ENCODE peak calls at places on chromosomes 1 and 21, in eight cellular contexts. Q, E, D, Y, A, Z, W and F are unnamed samples.

GRCh38 chr1:232445361-232446106 is 184.4 kb downstream of the SIPA1L2 start:
- DNase-seq in Q (no peak), E (no peak), D (no peak), Y (no peak), A (no peak), Z (no peak), W (peak; percentile 30), F (no peak)

GRCh38 chr1:239368436-239369109 is 17.8 kb upstream of the CHRM3 start:
- DNase-seq in Q (no peak), E (peak; percentile 52), D (no peak), Y (no peak), A (no peak), Z (no peak), W (no peak), F (no peak)

GRCh38 chr1:223652436-223652901 is 13.0 kb downstream of the CAPN8 start:
- DNase-seq in Q (no peak), E (peak; percentile 26), D (no peak), Y (no peak), A (no peak), Z (no peak), W (peak; percentile 50), F (no peak)

GRCh38 chr1:99447716-99448115 is 183.4 kb downstream of the PLPPR4 start:
- DNase-seq in Q (no peak), E (no peak), D (no peak), Y (no peak), A (no peak), Z (no peak), W (no peak), F (no peak)

GRCh38 chr1:76075877-76076276 is 1.3 kb downstream of the ST6GALNAC3 start:
- DNase-seq in Q (no peak), E (no peak), D (no peak), Y (no peak), A (no peak), Z (no peak), W (no peak), F (no peak)

GRCh38 chr1:219931033-219931432 is 2.7 kb upstream of the SLC30A10 start:
- DNase-seq in Q (no peak), E (no peak), D (no peak), Y (no peak), A (no peak), Z (no peak), W (no peak), F (no peak)

GRCh38 chr1:61692155-61692783 is 32.7 kb downstream of the TM2D1 start:
- DNase-seq in Q (no peak), E (no peak), D (no peak), Y (no peak), A (no peak), Z (no peak), W (no peak), F (no peak)

GRCh38 chr1:164660415-164661174 is 101.6 kb downstream of the PBX1 start:
- DNase-seq in Q (no peak), E (no peak), D (no peak), Y (no peak), A (no peak), Z (no peak), W (no peak), F (no peak)

GRCh38 chr1:61445269-61445825 is 279.6 kb downstream of the TM2D1 start:
- DNase-seq in Q (no peak), E (no peak), D (no peak), Y (no peak), A (no peak), Z (no peak), W (no peak), F (no peak)

GRCh38 chr1:207007352-207008033 is 25.1 kb downstream of the C1orf116 start:
- DNase-seq in Q (no peak), E (peak; percentile 81), D (peak; percentile 59), Y (no peak), A (no peak), Z (no peak), W (no peak), F (no peak)

GRCh38 chr1:63817152-63817667 is 43.4 kb downstream of the ROR1 start:
- DNase-seq in Q (no peak), E (no peak), D (no peak), Y (no peak), A (no peak), Z (no peak), W (no peak), F (no peak)

GRCh38 chr1:94099303-94099702 is 21.6 kb downstream of the ABCA4 start:
- DNase-seq in Q (no peak), E (no peak), D (no peak), Y (no peak), A (no peak), Z (no peak), W (no peak), F (no peak)

GRCh38 chr1:154666051-154666793 is 58.2 kb upstream of the ADAR start:
- DNase-seq in Q (no peak), E (peak; percentile 19), D (no peak), Y (no peak), A (no peak), Z (no peak), W (no peak), F (no peak)

GRCh38 chr1:2595261-2595811 is 8.8 kb downstream of the PRXL2B start:
- DNase-seq in Q (no peak), E (no peak), D (peak; percentile 43), Y (no peak), A (no peak), Z (no peak), W (peak; percentile 53), F (peak; percentile 45)

GRCh38 chr1:65508051-65508450 is 87.6 kb downstream of the LEPR start:
- DNase-seq in Q (no peak), E (no peak), D (no peak), Y (no peak), A (no peak), Z (no peak), W (no peak), F (no peak)

GRCh38 chr1:230375795-230376194 is 50.3 kb downstream of the PGBD5 start:
- DNase-seq in Q (peak; percentile 29), E (no peak), D (no peak), Y (peak; percentile 32), A (no peak), Z (no peak), W (no peak), F (no peak)

GRCh38 chr1:206578115-206578935 is 33.9 kb downstream of the EIF2D start:
- DNase-seq in Q (no peak), E (no peak), D (no peak), Y (no peak), A (no peak), Z (no peak), W (no peak), F (no peak)

GRCh38 chr1:248417854-248418253 is 15.0 kb downstream of the OR2T1 start:
- DNase-seq in Q (no peak), E (no peak), D (no peak), Y (no peak), A (no peak), Z (no peak), W (no peak), F (no peak)

GRCh38 chr1:156643266-156644092 is 1.6 kb downstream of the BCAN start:
- DNase-seq in Q (no peak), E (peak; percentile 37), D (no peak), Y (no peak), A (no peak), Z (no peak), W (peak; percentile 79), F (no peak)
- H3K27me3 ChIP-seq in Q (peaks cover 100% of the 10 kb centered on the region), E (peaks cover 47% of the 10 kb centered on the region), D (peaks cover 94% of the 10 kb centered on the region), Y (peaks cover 76% of the 10 kb centered on the region), A (no peaks in the 10 kb centered on the region), Z (peaks cover 3% of the 10 kb centered on the region), W (peaks cover 87% of the 10 kb centered on the region), F (no peaks in the 10 kb centered on the region)

DNA sequence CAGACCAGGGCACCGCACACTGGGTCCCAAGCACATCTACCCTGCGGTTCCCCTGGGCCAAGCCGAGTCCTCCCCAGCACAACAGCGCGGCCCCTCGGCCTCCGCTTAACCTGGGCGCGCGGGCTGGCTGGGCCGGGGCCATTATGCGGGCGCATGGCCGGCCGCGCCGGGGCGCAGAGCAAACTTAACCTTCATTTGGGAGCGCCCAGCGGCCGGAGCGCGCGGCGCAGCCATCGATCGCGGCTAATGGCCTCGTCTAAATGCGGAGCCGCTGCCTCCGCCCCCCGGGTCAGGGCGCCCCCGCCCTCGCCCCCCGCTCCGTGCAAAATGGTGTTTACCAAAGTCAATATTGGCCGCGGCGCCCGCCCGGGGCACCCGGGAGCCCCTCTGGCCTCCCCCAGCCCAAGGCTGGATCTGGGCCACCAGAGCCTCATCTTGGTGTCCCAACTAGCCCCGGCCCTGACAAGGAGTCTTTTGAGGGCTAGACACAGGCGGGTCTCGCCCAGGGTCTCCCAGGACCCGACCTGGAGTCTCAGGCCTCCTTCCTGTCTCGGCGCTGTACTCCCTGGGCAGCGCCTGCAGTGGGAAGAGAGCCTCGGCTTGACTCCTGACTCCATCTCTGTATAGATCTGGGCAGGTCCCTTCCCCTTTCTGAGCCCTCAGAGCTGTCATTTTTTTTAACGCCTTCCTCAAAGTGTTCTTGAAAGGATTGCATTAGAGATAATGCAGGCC is 272.0 kb downstream of the TRABD2B start:
- DNase-seq in Q (no peak), E (peak; percentile 69), D (no peak), Y (no peak), A (no peak), Z (no peak), W (peak; percentile 93), F (no peak)
- H3K4me3 ChIP-seq in Q (peak overlapping the region; percentile 49), E (no peak overlapping the region), D (peak overlapping the region; percentile 4), Y (peak overlapping the region; percentile 25), A (no peak overlapping the region), Z (peak overlapping the region; percentile 10), W (peak overlapping the region; percentile 28), F (no peak overlapping the region)

GRCh38 chr21:44442266-44443125 is 12.8 kb upstream of the LRRC3 start:
- DNase-seq in Q (no peak), E (no peak), D (peak; percentile 27), Y (peak; percentile 15), A (no peak), Z (no peak), W (no peak), F (peak; percentile 61)

GRCh38 chr21:44444286-44444931 is 10.9 kb upstream of the LRRC3 start:
- DNase-seq in Q (peak; percentile 9), E (peak; percentile 72), D (peak; percentile 42), Y (peak; percentile 23), A (no peak), Z (no peak), W (peak; percentile 95), F (peak; percentile 49)

GRCh38 chr21:44443891-44444285 is 11.4 kb upstream of the LRRC3 start:
- DNase-seq in Q (peak; percentile 4), E (no peak), D (peak; percentile 30), Y (peak; percentile 8), A (no peak), Z (no peak), W (peak; percentile 67), F (peak; percentile 55)

GRCh38 chr21:44443291-44443890 is 11.9 kb upstream of the LRRC3 start:
- DNase-seq in Q (peak; percentile 4), E (no peak), D (peak; percentile 16), Y (peak; percentile 17), A (no peak), Z (no peak), W (no peak), F (peak; percentile 25)

DNA sequence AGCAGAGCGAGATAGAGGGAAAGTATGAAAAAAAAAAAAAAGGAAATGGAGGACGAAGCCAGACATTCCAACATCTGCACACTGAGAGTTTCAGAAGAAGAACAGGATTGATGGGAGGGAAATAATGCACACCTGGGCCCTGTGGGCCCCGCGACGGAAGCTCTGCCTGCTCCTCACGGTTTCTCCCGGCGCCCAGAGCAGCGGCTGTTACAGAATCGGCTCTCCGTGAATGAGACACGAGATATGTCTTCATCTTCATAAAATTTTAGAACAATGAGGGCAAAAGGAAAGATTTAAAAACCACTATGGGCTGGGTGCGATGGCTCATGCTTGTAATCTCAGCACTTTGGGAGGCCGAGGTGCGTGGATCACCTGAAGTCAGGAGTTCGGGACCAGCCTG is 9.9 kb upstream of the LRRC3 start:
- DNase-seq in Q (peak; percentile 1), E (no peak), D (peak; percentile 7), Y (peak; percentile 5), A (no peak), Z (no peak), W (no peak), F (no peak)
- H3K27me3 ChIP-seq in Q (peaks cover 42% of the 10 kb centered on the region), E (no peaks in the 10 kb centered on the region), D (peaks cover 22% of the 10 kb centered on the region), Y (peaks cover 8% of the 10 kb centered on the region), A (no peaks in the 10 kb centered on the region), Z (no peaks in the 10 kb centered on the region), W (no peaks in the 10 kb centered on the region), F (no peaks in the 10 kb centered on the region)

GRCh38 chr21:38315155-38315554 is 58.4 kb downstream of the KCNJ15 start:
- DNase-seq in Q (no peak), E (no peak), D (no peak), Y (no peak), A (no peak), Z (no peak), W (no peak), F (no peak)
- H3K4me3 ChIP-seq in Q (no peak overlapping the region), E (no peak overlapping the region), D (no peak overlapping the region), Y (no peak overlapping the region), A (no peak overlapping the region), Z (no peak overlapping the region), W (no peak overlapping the region), F (no peak overlapping the region)